ENCODE peak calls at places on chromosomes 11 and 22, in ten cellular contexts. J is HEK293T; K is T-helper 1 cell; P is NCI-H446 treated with DMSO at 0.1 percent for 48 hours; B is stimulated activated CD8-positive, alpha-beta memory T cell treated with anti-CD3 and anti-CD28 coated beads, Interleukin-15, amount 100 ng/mL, for 1 hour; G is GF-D8; H is HFF-Myc; V is DMS79 treated with DMSO at 0.1 percent for 48 hours; F is cardiac septum; W is effector CD4-positive, alpha-beta T cell. L is an unnamed sample.

GRCh38 chr11:7548659-7549283 is 35.0 kb downstream of the PPFIBP2 start:
- DNase-seq in J (peak; percentile 60), K (no peak), P (no peak), B (no peak), G (no peak), H (no peak), V (no peak), F (no peak), W (no peak), L (no peak)

GRCh38 chr22:45583504-45583903 is 80.8 kb downstream of the FBLN1 start:
- DNase-seq in J (no peak), K (no peak), P (no peak), B (no peak), G (no peak), H (no peak), V (no peak), F (no peak), W (no peak), L (no peak)

GRCh38 chr11:115760528-115760837 is 256.3 kb upstream of the CADM1 start:
- DNase-seq in J (no peak), K (no peak), P (no peak), B (no peak), G (no peak), H (no peak), V (no peak), F (no peak), W (no peak), L (no peak)

GRCh38 chr22:22920910-22921550 is 33.4 kb downstream of the IGLL5 start:
- DNase-seq in J (no peak), K (no peak), P (no peak), B (no peak), G (no peak), H (no peak), V (no peak), F (no peak), W (no peak), L (no peak)

GRCh38 chr22:48754611-48755331 is 1072.9 kb downstream of the BRD1 start:
- DNase-seq in J (no peak), K (no peak), P (no peak), B (no peak), G (no peak), H (no peak), V (no peak), F (peak; percentile 43), W (no peak), L (no peak)

GRCh38 chr22:50600541-50600940 is at the start of gene MAPK8IP2:
- DNase-seq in J (peak; percentile 70), K (no peak), P (no peak), B (no peak), G (no peak), H (no peak), V (no peak), F (peak; percentile 61), W (no peak), L (no peak)

GRCh38 chr22:37263966-37264887 is 18.1 kb upstream of the CYTH4 start:
- DNase-seq in J (no peak), K (no peak), P (no peak), B (no peak), G (no peak), H (no peak), V (no peak), F (no peak), W (no peak), L (no peak)

GRCh38 chr11:13277719-13278619 is at the start of gene BMAL1:
- DNase-seq in J (no peak), K (peak; percentile 51), P (no peak), B (no peak), G (no peak), H (no peak), V (no peak), F (peak; percentile 86), W (peak; percentile 42), L (no peak)

GRCh38 chr11:72773291-72773690 is 20.6 kb downstream of the STARD10 start:
- DNase-seq in J (no peak), K (no peak), P (peak; percentile 27), B (no peak), G (no peak), H (no peak), V (no peak), F (no peak), W (no peak), L (peak; percentile 86)

GRCh38 chr11:132186699-132187098 is 816.3 kb downstream of the NTM start:
- DNase-seq in J (peak; percentile 34), K (no peak), P (no peak), B (no peak), G (no peak), H (no peak), V (no peak), F (no peak), W (no peak), L (peak; percentile 35)

GRCh38 chr22:30968015-30968923 is at the start of gene MORC2:
- DNase-seq in J (no peak), K (no peak), P (no peak), B (peak; percentile 2), G (peak; percentile 52), H (no peak), V (peak; percentile 52), F (no peak), W (no peak), L (no peak)

GRCh38 chr11:117815262-117815803 is 9.2 kb downstream of the FXYD2 start:
- DNase-seq in J (no peak), K (peak; percentile 67), P (no peak), B (peak; percentile 41), G (peak; percentile 92), H (no peak), V (no peak), F (no peak), W (peak; percentile 65), L (no peak)

GRCh38 chr11:121140369-121140768 is 39.3 kb downstream of the TECTA start:
- DNase-seq in J (no peak), K (no peak), P (no peak), B (no peak), G (no peak), H (no peak), V (no peak), F (no peak), W (no peak), L (no peak)

GRCh38 chr11:67082071-67082791 is 25.6 kb downstream of the RHOD start:
- DNase-seq in J (no peak), K (no peak), P (no peak), B (no peak), G (no peak), H (no peak), V (peak; percentile 23), F (no peak), W (no peak), L (peak; percentile 27)

GRCh38 chr11:48055292-48056132 is 75.2 kb downstream of the PTPRJ start:
- DNase-seq in J (no peak), K (peak; percentile 27), P (no peak), B (no peak), G (peak; percentile 18), H (no peak), V (peak; percentile 88), F (no peak), W (peak; percentile 27), L (no peak)

GRCh38 chr22:21972293-21972779 is 10.3 kb downstream of the TOP3B start:
- DNase-seq in J (peak; percentile 85), K (peak; percentile 21), P (no peak), B (peak; percentile 24), G (no peak), H (no peak), V (no peak), F (no peak), W (peak; percentile 41), L (peak; percentile 49)